ENCODE peak calls at places on chromosomes 3 and 15, in eight cellular contexts. J is GM23248, N is GM12864, B is pancreas, O is NCI-H2081, V is Daoy, H is spleen, Z is cardiac muscle cell. K is an unnamed sample.

GRCh38 chr3:64945171-64945684 is 257.4 kb upstream of the ADAMTS9 start:
- DNase-seq in J (no peak), N (no peak), B (no peak), O (no peak), V (no peak), H (no peak), Z (peak; percentile 29), K (peak; percentile 44)

GRCh38 chr3:194197981-194198695 is 62.2 kb downstream of the HES1 start:
- DNase-seq in J (no peak), N (no peak), B (no peak), O (no peak), V (no peak), H (no peak), Z (no peak), K (no peak)

GRCh38 chr3:50587806-50588758 is 18.8 kb downstream of the HEMK1 start:
- DNase-seq in J (peak; percentile 29), N (no peak), B (no peak), O (no peak), V (no peak), H (no peak), Z (no peak), K (no peak)

GRCh38 chr3:196789773-196790419 is 50.2 kb downstream of the PAK2 start:
- DNase-seq in J (no peak), N (no peak), B (no peak), O (no peak), V (no peak), H (no peak), Z (no peak), K (peak; percentile 5)

GRCh38 chr15:52331490-52332240 is 36.1 kb upstream of the MYO5C start:
- DNase-seq in J (peak; percentile 65), N (peak; percentile 77), B (no peak), O (peak; percentile 50), V (peak; percentile 77), H (no peak), Z (peak; percentile 63), K (peak; percentile 66)

GRCh38 chr3:61637088-61638051 is 76.0 kb downstream of the PTPRG start:
- DNase-seq in J (peak; percentile 23), N (peak; percentile 51), B (peak; percentile 29), O (no peak), V (no peak), H (no peak), Z (peak; percentile 63), K (no peak)

GRCh38 chr3:140416686-140417085 is 261.2 kb upstream of the TRIM42 start:
- DNase-seq in J (no peak), N (no peak), B (no peak), O (peak; percentile 23), V (no peak), H (no peak), Z (no peak), K (no peak)

GRCh38 chr3:187738089-187738399 is 7.2 kb downstream of the BCL6 start:
- DNase-seq in J (no peak), N (no peak), B (no peak), O (no peak), V (no peak), H (no peak), Z (no peak), K (no peak)

GRCh38 chr3:42063886-42064285 is 27.3 kb upstream of the TRAK1 start:
- DNase-seq in J (peak; percentile 100), N (no peak), B (no peak), O (no peak), V (peak; percentile 72), H (no peak), Z (peak; percentile 70), K (no peak)

GRCh38 chr3:42804831-42805821 is 836 bp upstream of the HIGD1A start:
- DNase-seq in J (peak; percentile 43), N (no peak), B (peak; percentile 45), O (no peak), V (no peak), H (peak; percentile 83), Z (peak; percentile 20), K (peak; percentile 60)

GRCh38 chr3:23704316-23704715 is 101.4 kb upstream of the UBE2E1 start:
- DNase-seq in J (no peak), N (no peak), B (no peak), O (no peak), V (no peak), H (no peak), Z (peak; percentile 79), K (no peak)

GRCh38 chr3:117586161-117586560 is 876.6 kb downstream of the TUSC7 start:
- DNase-seq in J (no peak), N (no peak), B (no peak), O (no peak), V (no peak), H (no peak), Z (no peak), K (peak; percentile 71)

GRCh38 chr3:133820889-133821675 is 15.5 kb downstream of the SRPRB start:
- DNase-seq in J (no peak), N (no peak), B (no peak), O (no peak), V (no peak), H (no peak), Z (no peak), K (no peak)

GRCh38 chr3:195270079-195270349 is 945 bp downstream of the XXYLT1 start:
- DNase-seq in J (no peak), N (no peak), B (no peak), O (no peak), V (no peak), H (no peak), Z (no peak), K (no peak)

GRCh38 chr3:56101576-56101975 is 366.7 kb downstream of the ERC2 start:
- DNase-seq in J (no peak), N (no peak), B (no peak), O (no peak), V (no peak), H (no peak), Z (no peak), K (no peak)

GRCh38 chr3:149958171-149958796 is 12.4 kb downstream of the PFN2 start:
- DNase-seq in J (peak; percentile 31), N (no peak), B (no peak), O (no peak), V (no peak), H (no peak), Z (no peak), K (no peak)

GRCh38 chr3:154598166-154598565 is 168.2 kb upstream of the GPR149 start:
- DNase-seq in J (no peak), N (no peak), B (no peak), O (no peak), V (no peak), H (no peak), Z (no peak), K (no peak)

GRCh38 chr15:57607570-57608000 is 15.9 kb downstream of the MYZAP start:
- DNase-seq in J (peak; percentile 56), N (no peak), B (peak; percentile 60), O (no peak), V (peak; percentile 94), H (no peak), Z (peak; percentile 57), K (peak; percentile 34)

GRCh38 chr15:65870889-65871533 is 1.7 kb downstream of the RAB11A start:
- DNase-seq in J (peak; percentile 74), N (no peak), B (no peak), O (peak; percentile 40), V (peak; percentile 11), H (no peak), Z (peak; percentile 85), K (peak; percentile 53)

K was measured in DMS53.